ENCODE peak calls at places on chromosomes 7 and 10, in four cellular contexts. D, W, P and Q are unnamed samples.

GRCh38 chr7:3682028-3682712 is 381.1 kb downstream of the SDK1 start:
- DNase-seq in D (no peak), W (no peak), P (no peak), Q (no peak)

GRCh38 chr7:30708983-30709382 is 26.7 kb upstream of the CRHR2 start:
- DNase-seq in P (no peak), D (no peak), W (no peak), Q (no peak)

GRCh38 chr10:123583639-123584418 is 82.3 kb upstream of the GPR26 start:
- DNase-seq in W (peak; percentile 89), D (peak; percentile 21), P (peak; percentile 94), Q (peak; percentile 88)

GRCh38 chr7:47393406-47393805 is 188.5 kb downstream of the TNS3 start:
- DNase-seq in P (no peak), D (no peak), W (no peak), Q (no peak)

GRCh38 chr10:97792058-97792721 is 20.4 kb upstream of the SFRP5 start:
- DNase-seq in W (peak; percentile 75), P (peak; percentile 94), D (peak; percentile 46), Q (peak; percentile 88)

GRCh38 chr7:140544278-140544896 is 65.1 kb upstream of the MKRN1 start:
- DNase-seq in P (no peak), W (no peak), D (no peak), Q (no peak)

GRCh38 chr7:150368098-150368883 is at the start of gene REPIN1:
- DNase-seq in W (peak; percentile 95), P (peak; percentile 92), D (peak; percentile 79), Q (peak; percentile 87)

GRCh38 chr7:80829527-80829926 is 89.3 kb downstream of the SEMA3C start:
- DNase-seq in D (no peak), W (no peak), P (no peak), Q (no peak)

GRCh38 chr7:159065852-159066480 is 78.7 kb downstream of the VIPR2 start:
- DNase-seq in W (no peak), D (no peak), P (no peak), Q (no peak)

GRCh38 chr10:91462423-91462822 is 52.3 kb downstream of the HECTD2 start:
- DNase-seq in D (peak; percentile 42), W (no peak), P (no peak), Q (no peak)

GRCh38 chr7:918441-919113 is 35.9 kb downstream of the ADAP1 start:
- DNase-seq in D (no peak), P (peak; percentile 39), W (no peak), Q (no peak)

GRCh38 chr10:49144021-49144720 is 10.3 kb upstream of the FAM170B start:
- DNase-seq in P (no peak), W (no peak), D (peak; percentile 81), Q (no peak)

GRCh38 chr7:149714081-149714909 is 59.1 kb downstream of the ZNF467 start:
- DNase-seq in W (peak; percentile 96), P (peak; percentile 90), D (peak; percentile 82), Q (peak; percentile 92)

GRCh38 chr10:129095980-129096339 is 371.1 kb upstream of the MGMT start:
- DNase-seq in P (no peak), W (no peak), D (peak; percentile 2), Q (no peak)

GRCh38 chr7:157329447-157329846 is 7.4 kb upstream of the DNAJB6 start:
- DNase-seq in P (no peak), D (no peak), W (no peak), Q (no peak)

GRCh38 chr10:70432101-70432500 is 9.4 kb downstream of the NODAL start:
- DNase-seq in P (no peak), D (no peak), W (no peak), Q (no peak)

GRCh38 chr7:1883031-1883761 is 213.1 kb downstream of the ELFN1 start:
- DNase-seq in P (no peak), D (peak; percentile 82), W (peak; percentile 98), Q (peak; percentile 58)

GRCh38 chr7:47100815-47101435 is 481.0 kb downstream of the TNS3 start:
- DNase-seq in P (peak; percentile 81), W (peak; percentile 77), D (peak; percentile 43), Q (peak; percentile 78)

GRCh38 chr10:98414578-98414931 is 427 bp downstream of the PYROXD2 start:
- DNase-seq in P (no peak), D (no peak), W (no peak), Q (no peak)

GRCh38 chr7:40219917-40220316 is 85.1 kb downstream of the SUGCT start:
- DNase-seq in P (no peak), D (peak; percentile 71), W (peak; percentile 38), Q (no peak)

GRCh38 chr7:150346922-150347321 is 5.5 kb upstream of the RARRES2 start:
- DNase-seq in P (no peak), W (no peak), D (no peak), Q (no peak)

GRCh38 chr10:28801869-28802268 is 124.5 kb downstream of the BAMBI start:
- DNase-seq in D (no peak), P (no peak), W (no peak), Q (no peak)

GRCh38 chr10:58201704-58202103 is 66.0 kb downstream of the IPMK start:
- DNase-seq in P (no peak), W (no peak), D (no peak), Q (no peak)

GRCh38 chr7:3464900-3465622 is 164.0 kb downstream of the SDK1 start:
- DNase-seq in W (no peak), P (no peak), D (no peak), Q (no peak)

GRCh38 chr10:124686707-124687376 is 57.3 kb downstream of the FAM53B start:
- DNase-seq in P (no peak), D (no peak), W (no peak), Q (no peak)

GRCh38 chr10:101779544-101780186 is 3.6 kb downstream of the NPM3 start:
- DNase-seq in P (peak; percentile 98), W (peak; percentile 88), D (peak; percentile 46), Q (peak; percentile 87)

GRCh38 chr7:80481196-80481884 is 30.5 kb downstream of the GNAT3 start:
- DNase-seq in D (no peak), W (peak; percentile 91), P (no peak), Q (no peak)

GRCh38 chr7:44398506-44398905 is 73.1 kb upstream of the CAMK2B start:
- DNase-seq in P (no peak), D (no peak), W (no peak), Q (no peak)

GRCh38 chr10:111837985-111838384 is 345.6 kb downstream of the GPAM start:
- DNase-seq in W (peak; percentile 66), D (no peak), P (no peak), Q (no peak)

GRCh38 chr10:48776528-48776927 is 91.9 kb downstream of the WDFY4 start:
- DNase-seq in W (no peak), P (no peak), D (no peak), Q (no peak)

GRCh38 chr10:116270691-116271592 is 2.1 kb downstream of the GFRA1 start:
- DNase-seq in D (peak; percentile 4), W (peak; percentile 38), P (peak; percentile 69), Q (peak; percentile 53)

GRCh38 chr10:86592413-86592812 is 61.9 kb upstream of the OPN4 start:
- DNase-seq in W (no peak), D (no peak), P (no peak), Q (peak; percentile 51)

GRCh38 chr10:90222372-90222771 is 521.0 kb downstream of the KIF20B start:
- DNase-seq in D (peak; percentile 80), P (no peak), W (peak; percentile 78), Q (no peak)

GRCh38 chr10:76961841-76962240 is 675.8 kb downstream of the KCNMA1 start:
- DNase-seq in P (no peak), W (no peak), D (no peak), Q (no peak)

GRCh38 chr7:132465516-132465915 is 110.8 kb downstream of the PLXNA4 start:
- DNase-seq in W (no peak), D (no peak), P (no peak), Q (no peak)

GRCh38 chr10:107013258-107014001 is 151.1 kb downstream of the SORCS1 start:
- DNase-seq in W (peak; percentile 65), P (no peak), D (no peak), Q (no peak)

GRCh38 chr10:49056356-49056755 is 59.0 kb downstream of the VSTM4 start:
- DNase-seq in D (peak; percentile 14), W (peak; percentile 4), P (no peak), Q (no peak)

DNA sequence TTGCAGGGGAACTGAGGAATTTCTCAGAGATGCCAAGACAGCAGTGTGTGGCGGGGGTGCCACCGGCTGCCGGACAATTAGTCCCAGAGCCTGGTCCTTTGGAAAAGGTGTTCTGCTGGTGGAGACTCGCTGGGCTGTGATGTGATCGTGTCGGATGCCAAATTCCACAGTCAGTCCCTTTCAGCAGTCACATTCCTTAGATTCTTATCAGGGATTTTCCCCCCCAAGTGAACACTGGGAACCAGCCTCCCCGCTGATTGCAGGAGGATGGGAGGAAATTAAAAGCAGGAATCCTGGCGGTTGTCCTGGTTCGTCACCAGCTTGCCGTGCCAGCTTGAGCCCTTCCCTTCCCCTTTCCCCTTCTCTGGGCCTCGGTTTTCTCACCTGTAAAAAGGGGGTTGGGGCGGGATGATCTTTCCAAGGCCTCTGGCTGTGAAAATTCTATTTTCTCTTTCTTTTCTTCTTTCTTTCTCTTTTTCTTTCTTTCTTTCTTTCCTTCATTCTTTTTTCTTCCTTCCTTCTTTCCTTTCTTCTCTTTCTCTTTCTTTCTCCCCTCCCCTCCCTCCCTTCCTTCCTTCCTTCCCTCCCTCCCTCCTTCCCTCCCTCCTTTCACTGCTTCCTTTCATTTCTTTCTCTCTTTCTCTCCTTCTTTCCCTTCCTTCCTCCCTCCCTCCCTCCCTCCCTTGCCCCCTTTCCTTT is 39.6 kb downstream of the COL26A1 start:
- DNase-seq in D (peak; percentile 17), W (peak; percentile 99), P (peak; percentile 79), Q (peak; percentile 84)
- H3K4me2 ChIP-seq in D (peak overlapping the region; percentile 36), W (peak overlapping the region; percentile 19), P (peak overlapping the region; percentile 35), Q (peak overlapping the region; percentile 39)

DNA sequence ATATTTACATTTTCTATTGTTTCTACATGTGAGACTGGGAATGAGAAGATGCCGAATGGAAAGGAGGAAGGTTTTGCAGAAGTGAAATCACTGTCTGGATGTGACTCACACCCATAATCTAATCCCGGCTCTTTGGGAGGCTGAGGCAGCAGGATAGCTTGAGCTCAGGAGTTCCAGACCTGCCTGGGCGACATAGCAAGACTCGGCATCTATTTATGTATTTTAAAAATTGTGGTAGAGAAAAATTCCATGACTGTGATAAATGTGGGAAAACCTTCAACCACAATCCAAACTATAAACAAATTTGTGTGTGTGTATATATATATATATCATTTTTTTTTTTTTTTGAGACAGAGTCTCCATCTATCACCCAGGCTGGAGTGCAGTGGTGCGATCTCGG is 11.0 kb upstream of the FIS1 start:
- DNase-seq in P (no peak), W (no peak), D (no peak), Q (no peak)
- H4K5ac ChIP-seq in P (no peak overlapping the region), W (no peak overlapping the region), D (no peak overlapping the region), Q (no peak overlapping the region)

GRCh38 chr10:71726673-71727428 is 7.3 kb upstream of the C10orf105 start:
- DNase-seq in D (no peak), P (no peak), W (no peak), Q (no peak)
- H3K4me2 ChIP-seq in D (no peak overlapping the region), P (no peak overlapping the region), W (no peak overlapping the region), Q (no peak overlapping the region)

DNA sequence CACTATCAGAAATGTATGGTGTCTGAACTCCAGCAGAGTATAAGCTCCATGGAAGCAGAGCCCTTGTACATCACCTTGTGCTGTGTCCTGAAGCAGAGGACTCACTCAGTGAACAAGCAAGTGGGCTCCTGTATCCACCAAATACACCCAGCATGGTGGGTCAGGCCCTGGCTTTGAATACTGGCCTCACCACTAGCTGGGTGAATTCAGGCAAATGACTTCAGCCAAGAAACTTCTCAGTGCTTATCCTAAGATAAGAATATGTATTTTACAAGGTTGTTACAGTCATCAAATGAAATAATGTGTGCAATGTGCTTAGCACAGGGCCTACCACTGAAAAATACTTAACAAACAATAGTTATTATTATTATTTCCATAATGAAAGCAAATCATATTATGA is 62.6 kb downstream of the CALD1 start:
- DNase-seq in D (no peak), P (no peak), W (no peak), Q (no peak)
- H4K5ac ChIP-seq in D (peak overlapping the region; percentile 3), P (no peak overlapping the region), W (no peak overlapping the region), Q (no peak overlapping the region)